ENCODE peak calls at places on chromosome 4, in five cellular contexts. X, E, P, U and J are unnamed samples.
A peak's percentile ranks its signal among the peaks of the same experiment; 100 is the strongest.

GRCh38 chr4:10640535-10641159 is 43.9 kb downstream of the CLNK start:
- DNase-seq in E (no peak), P (no peak), U (peak; percentile 51), X (no peak), J (no peak)

GRCh38 chr4:186695392-186695791 is 28.3 kb downstream of the FAT1 start:
- DNase-seq in U (no peak), E (no peak), X (no peak), P (no peak), J (no peak)

GRCh38 chr4:67437974-67438713 is 107.2 kb downstream of the CENPC start:
- DNase-seq in E (no peak), P (no peak), U (peak; percentile 85), X (no peak), J (no peak)

GRCh38 chr4:158161561-158162354 is 11.1 kb downstream of the GASK1B start:
- DNase-seq in U (peak; percentile 84), E (no peak), P (no peak), X (no peak), J (no peak)

GRCh38 chr4:56611501-56611900 is 69.6 kb downstream of the HOPX start:
- DNase-seq in E (no peak), P (no peak), X (no peak), U (peak; percentile 49), J (no peak)

GRCh38 chr4:93994175-93994994 is 165.8 kb downstream of the ATOH1 start:
- DNase-seq in P (no peak), X (no peak), E (no peak), U (no peak), J (no peak)

GRCh38 chr4:8225290-8225625 is 26.2 kb downstream of the SH3TC1 start:
- DNase-seq in X (no peak), P (peak; percentile 40), U (no peak), E (no peak), J (no peak)

GRCh38 chr4:47263721-47264120 is 199.8 kb downstream of the COMMD8 start:
- DNase-seq in P (no peak), E (no peak), U (no peak), X (no peak), J (no peak)

GRCh38 chr4:173264960-173265281 is 69.2 kb downstream of the HMGB2 start:
- DNase-seq in X (no peak), U (no peak), P (peak; percentile 57), E (no peak), J (no peak)

GRCh38 chr4:45033676-45034410 is 307.5 kb upstream of the GNPDA2 start:
- DNase-seq in U (no peak), X (no peak), E (no peak), P (no peak), J (no peak)

GRCh38 chr4:78292336-78292735 is 235.2 kb downstream of the FRAS1 start:
- DNase-seq in U (no peak), E (no peak), X (no peak), P (no peak), J (no peak)

GRCh38 chr4:136336479-136336878 is 1195.8 kb downstream of the PCDH18 start:
- DNase-seq in U (no peak), P (no peak), E (no peak), X (no peak), J (no peak)

GRCh38 chr4:108685036-108685686 is 34.8 kb downstream of the OSTC start:
- DNase-seq in P (no peak), E (no peak), U (peak; percentile 37), X (no peak), J (no peak)

GRCh38 chr4:121668368-121669162 is 28.2 kb downstream of the ANXA5 start:
- DNase-seq in X (no peak), E (no peak), P (no peak), U (peak; percentile 98), J (no peak)

GRCh38 chr4:83569967-83570366 is 34.1 kb downstream of the GPAT3 start:
- DNase-seq in X (no peak), E (no peak), U (no peak), P (no peak), J (no peak)

GRCh38 chr4:179597301-179597700 is 2155.1 kb upstream of the AGA start:
- DNase-seq in X (no peak), U (no peak), P (no peak), E (no peak), J (no peak)

GRCh38 chr4:173424899-173425805 is 26.2 kb upstream of the SCRG1 start:
- DNase-seq in E (no peak), U (peak; percentile 73), X (no peak), P (no peak), J (no peak)

GRCh38 chr4:62517721-62518120 is 1317.6 kb downstream of the ADGRL3 start:
- DNase-seq in X (no peak), E (no peak), P (no peak), U (peak; percentile 1), J (no peak)

GRCh38 chr4:83285022-83285387 is 407 bp upstream of the COQ2 start:
- DNase-seq in P (no peak), U (peak; percentile 74), X (no peak), E (no peak), J (no peak)

GRCh38 chr4:103996637-103997036 is 276.9 kb upstream of the TACR3 start:
- DNase-seq in P (no peak), U (peak; percentile 73), X (no peak), E (no peak), J (peak; percentile 23)

DNA sequence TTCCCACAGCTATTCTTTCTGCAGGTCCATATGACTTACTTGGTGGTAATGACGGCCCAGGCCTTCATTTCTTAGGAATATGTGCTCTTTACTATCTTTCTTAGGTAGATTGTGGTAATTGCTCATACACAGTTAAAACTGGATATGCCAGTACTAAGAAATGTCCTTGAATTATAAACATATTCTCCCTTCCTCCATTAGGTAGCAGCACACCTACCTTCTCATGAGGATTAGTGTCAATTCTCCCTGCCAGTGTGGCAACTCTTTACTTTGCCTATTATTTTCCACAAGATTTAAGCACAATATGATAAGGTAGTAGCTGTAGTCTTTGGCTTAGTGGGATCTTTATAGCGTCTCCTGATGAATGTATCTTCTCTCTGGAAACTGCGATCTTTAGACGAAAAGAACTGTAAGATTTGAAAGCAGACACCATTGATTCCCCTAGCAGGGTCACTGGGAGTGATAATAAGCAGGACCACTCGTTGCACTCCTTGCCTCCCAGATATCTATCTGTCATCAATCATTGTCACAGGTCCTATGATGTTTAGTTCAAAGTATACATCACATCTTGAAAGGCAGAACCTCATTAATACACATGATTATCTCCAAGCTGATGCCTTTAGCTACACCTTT is 1240.7 kb downstream of the C4orf33 start:
- DNase-seq in U (peak; percentile 72), E (no peak), X (no peak), P (no peak), J (no peak)
- TF ChIP-seq CTCF in U (peak; percentile 67), E (peak; percentile 55), X (peak; percentile 63), P (peak; percentile 41), J (peak; percentile 61)

GRCh38 chr4:154740462-154740861 is 3.3 kb upstream of the LRAT start:
- DNase-seq in X (no peak), P (no peak), U (no peak), E (no peak), J (no peak)

GRCh38 chr4:154741131-154741530 is 2.7 kb upstream of the LRAT start:
- DNase-seq in E (no peak), U (no peak), X (no peak), P (no peak), J (no peak)

GRCh38 chr4:154744341-154744948 is 645 bp downstream of the LRAT start:
- DNase-seq in X (no peak), E (no peak), U (no peak), P (no peak), J (no peak)

GRCh38 chr4:154741877-154742851 is 1.6 kb upstream of the LRAT start:
- DNase-seq in E (peak; percentile 17), X (peak; percentile 45), U (no peak), P (no peak), J (peak; percentile 25)

DNA sequence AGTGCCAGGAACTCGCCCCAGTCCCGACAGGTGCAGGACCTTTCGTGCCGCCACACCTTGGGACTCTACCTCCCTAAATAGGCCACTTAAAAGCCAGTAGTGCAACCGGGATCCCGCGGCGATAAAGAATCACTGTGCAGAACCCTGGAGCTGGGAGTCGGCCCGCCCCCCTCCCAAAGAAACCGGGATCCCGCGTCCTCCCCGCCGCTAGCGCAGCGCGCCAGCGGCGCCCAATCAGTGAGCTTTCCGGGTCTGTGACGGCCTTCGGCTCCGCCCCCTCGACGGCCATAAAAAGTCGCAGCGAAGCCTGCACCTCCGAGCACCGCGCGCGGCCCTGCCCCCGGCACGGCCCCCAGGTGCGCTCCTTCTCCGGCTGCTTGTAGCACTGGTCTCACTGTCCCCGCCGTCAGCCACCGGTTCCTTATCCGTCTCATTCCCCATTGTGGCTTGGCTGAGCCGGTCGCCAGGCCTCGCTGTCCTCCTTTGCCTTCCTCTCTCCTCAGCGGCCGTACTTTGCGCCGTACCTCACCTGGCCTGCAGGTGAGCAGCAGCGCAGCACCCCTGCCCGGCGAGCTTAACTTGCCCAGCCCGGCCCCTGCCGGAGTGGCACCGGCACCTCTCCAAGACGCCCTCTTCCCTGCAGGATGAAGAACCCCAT is at the start of gene LRAT:
- DNase-seq in X (peak; percentile 77), E (peak; percentile 62), U (no peak), P (no peak), J (peak; percentile 39)
- TF ChIP-seq CTCF in X (no peak), E (peak; percentile 63), U (no peak), P (no peak), J (peak; percentile 51)

GRCh38 chr4:125434136-125434535 is 119.4 kb downstream of the FAT4 start:
- DNase-seq in E (no peak), P (no peak), X (no peak), U (peak; percentile 71), J (no peak)

GRCh38 chr4:125433453-125433852 is 118.7 kb downstream of the FAT4 start:
- DNase-seq in X (no peak), U (peak; percentile 66), P (no peak), E (no peak), J (no peak)

GRCh38 chr4:125428832-125429231 is 114.1 kb downstream of the FAT4 start:
- DNase-seq in E (no peak), U (no peak), P (no peak), X (no peak), J (no peak)

DNA sequence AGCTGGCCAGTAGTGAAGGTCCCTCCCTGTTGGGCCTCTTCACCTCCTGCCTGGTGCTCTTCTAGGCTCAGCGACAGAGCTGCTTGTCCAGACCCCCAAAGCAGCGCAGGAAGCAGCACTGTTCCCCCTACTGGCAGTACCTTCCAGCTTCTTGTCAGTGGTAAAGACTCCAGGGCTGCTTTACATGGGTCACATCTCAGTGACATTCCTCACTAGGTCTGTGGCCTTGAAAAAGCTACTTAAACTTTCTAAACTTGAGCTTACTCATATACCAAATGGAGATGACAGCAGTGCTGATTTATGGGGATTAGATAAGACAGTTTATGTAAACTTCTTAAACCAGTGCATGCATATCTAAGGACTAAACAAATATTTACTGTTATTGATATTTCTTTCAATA is 117.3 kb downstream of the FAT4 start:
- DNase-seq in P (no peak), U (peak; percentile 45), E (no peak), X (no peak), J (no peak)
- TF ChIP-seq CTCF in P (peak; percentile 46), U (peak; percentile 50), E (peak; percentile 20), X (no peak), J (no peak)

DNA sequence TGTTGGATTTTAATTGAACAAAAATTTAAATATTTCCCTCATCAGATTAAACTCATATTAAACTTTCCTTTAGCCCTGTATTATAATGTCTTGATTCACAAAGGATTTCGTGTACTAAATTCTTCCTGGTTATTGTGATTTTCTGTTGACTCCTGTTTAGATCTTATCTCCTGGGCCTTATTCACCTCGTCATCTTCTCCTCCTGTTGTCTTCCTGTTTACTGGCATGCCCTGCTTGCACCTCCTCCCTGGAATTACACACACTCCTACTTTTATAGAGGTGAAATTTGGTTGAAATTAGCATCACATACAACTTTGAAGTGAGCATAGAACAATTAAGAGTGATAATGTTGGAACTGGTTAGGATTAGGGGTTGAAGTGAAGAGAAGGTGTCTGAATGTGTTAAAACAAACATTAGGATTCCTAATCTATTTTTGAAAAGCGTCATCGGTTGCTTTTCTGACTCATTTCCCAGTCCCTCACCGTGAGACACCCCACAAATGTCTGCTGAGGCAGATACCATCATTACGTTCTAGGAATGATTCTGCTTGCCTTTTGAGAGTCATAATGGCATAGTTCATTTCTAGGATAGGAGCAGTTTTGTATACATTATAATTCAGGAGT is 32.5 kb downstream of the TLL1 start:
- DNase-seq in P (no peak), X (no peak), E (no peak), U (no peak), J (no peak)
- TF ChIP-seq CTCF in P (no peak), X (no peak), E (no peak), U (no peak), J (no peak)